ENCODE peak calls at places on chromosomes 6 and 20, in ten cellular contexts. O is stimulated activated CD8-positive, alpha-beta memory T cell treated with anti-CD3 and anti-CD28 coated beads, Interleukin-15, amount 100 ng/mL, for 48 hours; W is lower leg skin; B is ureter; Q is effector CD4-positive, alpha-beta T cell; X is A549; D is GM13977; M is EL; L is activated T-cell treated with anti-CD3 and anti-CD28 coated beads for 4 hours; S is breast epithelium. J is an unnamed sample.

GRCh38 chr6:48835421-48835958 is 627.6 kb downstream of the MMUT start:
- DNase-seq in O (no peak), W (no peak), B (no peak), Q (no peak), X (no peak), D (no peak), M (peak), L (no peak), S (no peak), J (no peak)

GRCh38 chr6:152503541-152503940 is 133.6 kb downstream of the SYNE1 start:
- DNase-seq in O (no peak), W (no peak), B (no peak), Q (no peak), X (no peak), D (no peak), M (no peak), L (no peak), S (no peak), J (no peak)

GRCh38 chr6:120010075-120010474 is 660.5 kb upstream of the MAN1A1 start:
- DNase-seq in O (no peak), W (no peak), B (no peak), Q (no peak), X (no peak), D (no peak), M (no peak), L (no peak), S (no peak), J (no peak)

GRCh38 chr6:141140905-141141304 is 991.8 kb upstream of the GJE1 start:
- DNase-seq in O (no peak), W (no peak), B (no peak), Q (no peak), X (no peak), D (no peak), M (no peak), L (no peak), S (no peak), J (no peak)

GRCh38 chr6:14881399-14881798 is 364.5 kb upstream of the JARID2 start:
- DNase-seq in O (no peak), W (no peak), B (no peak), Q (no peak), X (no peak), D (no peak), M (peak), L (no peak), S (no peak), J (no peak)

GRCh38 chr6:113971786-113972185 is 838 bp upstream of the HDAC2 start:
- DNase-seq in O (no peak), W (no peak), B (no peak), Q (no peak), X (no peak), D (no peak), M (no peak), L (no peak), S (no peak), J (no peak)

GRCh38 chr20:63359937-63360849 is 956 bp downstream of the CHRNA4 start:
- DNase-seq in O (no peak), W (no peak), B (no peak), Q (no peak), X (no peak), D (no peak), M (no peak), L (no peak), S (no peak), J (peak)

GRCh38 chr20:7358670-7359069 is 581.6 kb downstream of the HAO1 start:
- DNase-seq in O (no peak), W (no peak), B (no peak), Q (no peak), X (no peak), D (no peak), M (no peak), L (no peak), S (no peak), J (no peak)

GRCh38 chr6:41167173-41167963 is 4.5 kb upstream of the TREM2 start:
- DNase-seq in O (no peak), W (no peak), B (no peak), Q (no peak), X (no peak), D (no peak), M (no peak), L (no peak), S (no peak), J (no peak)

GRCh38 chr6:101539510-101540245 is 146.2 kb downstream of the GRIK2 start:
- DNase-seq in O (no peak), W (no peak), B (no peak), Q (no peak), X (no peak), D (no peak), M (peak), L (no peak), S (no peak), J (no peak)

GRCh38 chr6:75525682-75526081 is 32.1 kb upstream of the FILIP1 start:
- DNase-seq in O (no peak), W (no peak), B (no peak), Q (no peak), X (no peak), D (no peak), M (no peak), L (no peak), S (no peak), J (no peak)

GRCh38 chr6:35386989-35387388 is 44.6 kb downstream of the PPARD start:
- DNase-seq in O (no peak), W (no peak), B (no peak), Q (no peak), X (no peak), D (no peak), M (no peak), L (no peak), S (no peak), J (no peak)

GRCh38 chr6:137531376-137532092 is 37.3 kb upstream of the OLIG3 start:
- DNase-seq in O (no peak), W (no peak), B (no peak), Q (no peak), X (no peak), D (no peak), M (no peak), L (no peak), S (no peak), J (no peak)

GRCh38 chr6:107679457-107679856 is 144.7 kb downstream of the SCML4 start:
- DNase-seq in O (no peak), W (no peak), B (no peak), Q (no peak), X (no peak), D (no peak), M (peak), L (no peak), S (no peak), J (no peak)

GRCh38 chr20:6974819-6975218 is 207.3 kb downstream of the BMP2 start:
- DNase-seq in O (no peak), W (no peak), B (no peak), Q (no peak), X (no peak), D (no peak), M (no peak), L (no peak), S (no peak), J (no peak)

GRCh38 chr6:24961852-24962251 is 26.1 kb upstream of the RIPOR2 start:
- DNase-seq in O (no peak), W (no peak), B (no peak), Q (no peak), X (no peak), D (no peak), M (no peak), L (no peak), S (no peak), J (no peak)

GRCh38 chr20:14401479-14402138 is 64.2 kb upstream of the FLRT3 start:
- DNase-seq in O (no peak), W (no peak), B (no peak), Q (no peak), X (no peak), D (no peak), M (no peak), L (no peak), S (no peak), J (no peak)

GRCh38 chr20:19699132-19699971 is 58.7 kb upstream of the RIN2 start:
- DNase-seq in O (no peak), W (no peak), B (no peak), Q (no peak), X (no peak), D (no peak), M (peak), L (no peak), S (no peak), J (no peak)

GRCh38 chr20:56342783-56343182 is 16.0 kb upstream of the FAM210B start:
- DNase-seq in O (no peak), W (no peak), B (no peak), Q (no peak), X (no peak), D (no peak), M (no peak), L (no peak), S (no peak), J (no peak)

GRCh38 chr6:28580484-28580883 is 54.8 kb downstream of the GPX5 start:
- DNase-seq in O (no peak), W (no peak), B (no peak), Q (no peak), X (no peak), D (no peak), M (no peak), L (no peak), S (no peak), J (no peak)

J was measured in pancreas.